ENCODE peak calls at places on chromosomes 12 and 14, in four cellular contexts. G is Peyer's patch, W is aorta, A is A549. H is an unnamed sample.
A peak's percentile ranks its signal among the peaks of the same experiment; 100 is the strongest.

GRCh38 chr14:104121142-104121541 is 17.2 kb upstream of the KIF26A start:
- DNase-seq in A (no peak), W (no peak), G (no peak), H (no peak)

GRCh38 chr14:51341338-51341737 is 101.3 kb downstream of the TMX1 start:
- DNase-seq in A (no peak), W (no peak), G (no peak), H (no peak)

GRCh38 chr12:52277486-52278245 is 3.2 kb downstream of the KRT86 start:
- DNase-seq in A (no peak), W (no peak), G (no peak), H (no peak)

GRCh38 chr12:75438052-75438754 is 42.4 kb upstream of the GLIPR1 start:
- DNase-seq in W (no peak), G (no peak), A (no peak), H (no peak)

GRCh38 chr14:34713681-34714319 is 593 bp downstream of the CFL2 start:
- DNase-seq in G (no peak), W (peak; percentile 64), A (no peak), H (peak; percentile 61)

GRCh38 chr12:10807186-10807585 is at the start of gene TAS2R8:
- DNase-seq in G (no peak), W (no peak), A (no peak), H (no peak)

GRCh38 chr12:71477046-71477445 is 37.4 kb downstream of the LGR5 start:
- DNase-seq in A (no peak), W (no peak), G (no peak), H (no peak)

GRCh38 chr14:38958589-38958988 is 144.4 kb downstream of the SEC23A start:
- DNase-seq in G (no peak), A (no peak), W (no peak), H (no peak)

GRCh38 chr12:113818833-113819232 is 147.3 kb downstream of the RBM19 start:
- DNase-seq in W (no peak), A (peak; percentile 28), G (no peak), H (no peak)

GRCh38 chr12:58504539-58504938 is 415.8 kb downstream of the LRIG3 start:
- DNase-seq in G (no peak), A (no peak), W (no peak), H (no peak)

GRCh38 chr12:69284131-69284530 is 44.8 kb downstream of the CPSF6 start:
- DNase-seq in A (peak; percentile 38), W (peak; percentile 87), G (peak; percentile 65), H (peak; percentile 81)

GRCh38 chr12:70180140-70180539 is 63.1 kb upstream of the CNOT2 start:
- DNase-seq in W (no peak), A (no peak), G (no peak), H (no peak)

DNA sequence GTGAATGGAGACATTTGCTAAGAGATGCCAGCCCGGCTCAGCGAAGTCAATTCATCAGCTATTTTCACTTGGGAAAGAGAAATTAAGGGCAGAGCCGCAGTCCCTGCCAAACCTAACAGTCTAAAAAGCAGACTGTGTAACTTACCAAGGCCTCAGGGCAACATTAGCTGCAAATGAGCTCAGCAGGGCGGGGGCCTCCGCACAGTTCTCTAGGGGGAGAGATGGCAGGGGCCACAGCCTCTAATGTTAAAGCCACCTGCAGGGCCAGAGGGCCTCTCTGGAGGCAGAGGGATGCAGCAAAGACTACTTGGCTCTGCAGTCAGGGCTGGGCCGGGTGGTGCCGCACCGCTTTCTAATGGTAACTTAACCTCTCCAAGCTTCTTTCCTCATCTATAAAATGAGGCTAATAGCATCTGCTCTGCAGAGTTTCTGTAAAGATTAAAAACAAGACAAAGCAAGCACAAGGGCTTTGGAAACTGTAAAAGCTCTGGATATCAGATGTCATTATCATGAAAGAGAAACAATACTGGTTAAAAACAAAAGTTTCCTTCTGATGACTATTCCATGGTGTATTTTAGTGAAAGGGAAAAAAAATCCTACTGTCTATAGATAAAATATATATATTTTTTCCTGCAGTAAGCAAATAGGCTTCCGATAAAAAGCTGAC is 13.4 kb upstream of the GPRC5A start:
- DNase-seq in W (peak; percentile 59), G (no peak), A (no peak), H (no peak)
- H3K4me1 ChIP-seq in W (peaks cover 3% of the 10 kb centered on the region), G (peaks cover 2% of the 10 kb centered on the region), A (peaks cover 73% of the 10 kb centered on the region), H (no peaks in the 10 kb centered on the region)

GRCh38 chr14:24542346-24542936 is 33.6 kb downstream of the CTSG start:
- DNase-seq in W (no peak), G (no peak), A (no peak), H (no peak)
- H3K27ac ChIP-seq in W (no peak overlapping the region), G (no peak overlapping the region), A (no peak overlapping the region), H (no peak overlapping the region)

GRCh38 chr14:105866841-105867321 is 340.5 kb downstream of the TMEM121 start:
- DNase-seq in A (no peak), G (no peak), W (peak; percentile 33), H (no peak)
- H3K9me3 ChIP-seq in A (no peaks in the 10 kb centered on the region), G (no peaks in the 10 kb centered on the region), W (no peaks in the 10 kb centered on the region), H (no peaks in the 10 kb centered on the region)

GRCh38 chr14:52693004-52693403 is 2.4 kb downstream of the ERO1A start:
- DNase-seq in A (no peak), W (no peak), G (no peak), H (no peak)

GRCh38 chr14:52694761-52695480 is 437 bp downstream of the ERO1A start:
- DNase-seq in G (no peak), A (no peak), W (peak; percentile 62), H (peak; percentile 58)

GRCh38 chr14:52690983-52691760 is 4.2 kb downstream of the ERO1A start:
- DNase-seq in A (no peak), G (no peak), W (no peak), H (no peak)

GRCh38 chr14:52693532-52693931 is 1.8 kb downstream of the ERO1A start:
- DNase-seq in A (no peak), W (no peak), G (no peak), H (no peak)

GRCh38 chr14:52692248-52692962 is 3.0 kb downstream of the ERO1A start:
- DNase-seq in A (no peak), G (no peak), W (no peak), H (no peak)
- H3K4me1 ChIP-seq in A (peaks cover 38% of the 10 kb centered on the region), G (no peaks in the 10 kb centered on the region), W (peaks cover 5% of the 10 kb centered on the region), H (peaks cover 40% of the 10 kb centered on the region)

GRCh38 chr12:103431950-103432349 is 63.8 kb downstream of the C12orf42 start:
- DNase-seq in W (no peak), A (no peak), G (no peak), H (no peak)
- H3K27ac ChIP-seq in W (no peak overlapping the region), A (no peak overlapping the region), G (no peak overlapping the region), H (no peak overlapping the region)

GRCh38 chr14:84090837-84091236 is 1439.1 kb upstream of the FLRT2 start:
- DNase-seq in W (peak; percentile 40), G (no peak), A (no peak), H (no peak)

GRCh38 chr14:84098261-84098660 is 1431.7 kb upstream of the FLRT2 start:
- DNase-seq in A (no peak), G (no peak), W (no peak), H (no peak)

GRCh38 chr14:84095796-84096195 is 1434.1 kb upstream of the FLRT2 start:
- DNase-seq in A (no peak), G (no peak), W (no peak), H (no peak)
- H3K9me3 ChIP-seq in A (no peaks in the 10 kb centered on the region), G (no peaks in the 10 kb centered on the region), W (no peaks in the 10 kb centered on the region), H (no peaks in the 10 kb centered on the region)

GRCh38 chr14:61562321-61563161 is 132.8 kb upstream of the HIF1A start:
- DNase-seq in W (no peak), G (no peak), A (peak; percentile 95), H (no peak)
- H3K4me1 ChIP-seq in W (no peaks in the 10 kb centered on the region), G (peaks cover 34% of the 10 kb centered on the region), A (peaks cover 89% of the 10 kb centered on the region), H (peaks cover 45% of the 10 kb centered on the region)